ENCODE peak calls at places on chromosomes 3 and 15, in six cellular contexts. One of them, this sample, is unnamed.

GRCh38 chr3:171591059-171591458 is 130.9 kb upstream of the TNIK start:
- DNase-seq in gastrocnemius medialis: no peak
- DNase-seq in A673: no peak
- DNase-seq in BE2C: no peak
- DNase-seq in psoas muscle: no peak
- DNase-seq in lower lobe of right lung: no peak
- DNase-seq in this sample: no peak

GRCh38 chr3:166125179-166125578 is 288.0 kb upstream of the BCHE start:
- DNase-seq in gastrocnemius medialis: no peak
- DNase-seq in A673: no peak
- DNase-seq in BE2C: no peak
- DNase-seq in psoas muscle: no peak
- DNase-seq in lower lobe of right lung: no peak
- DNase-seq in this sample: no peak

GRCh38 chr3:48694610-48695051 is 8.9 kb upstream of the NCKIPSD start:
- DNase-seq in gastrocnemius medialis: peak; percentile 66
- DNase-seq in A673: peak; percentile 71
- DNase-seq in BE2C: no peak
- DNase-seq in psoas muscle: peak; percentile 89
- DNase-seq in lower lobe of right lung: peak; percentile 69
- DNase-seq in this sample: peak; percentile 82

GRCh38 chr3:140424726-140425125 is 253.1 kb upstream of the TRIM42 start:
- DNase-seq in gastrocnemius medialis: no peak
- DNase-seq in A673: no peak
- DNase-seq in BE2C: no peak
- DNase-seq in psoas muscle: no peak
- DNase-seq in lower lobe of right lung: no peak
- DNase-seq in this sample: no peak

GRCh38 chr3:122691195-122691594 is 10.6 kb downstream of the PARP14 start:
- DNase-seq in gastrocnemius medialis: no peak
- DNase-seq in A673: no peak
- DNase-seq in BE2C: no peak
- DNase-seq in psoas muscle: no peak
- DNase-seq in lower lobe of right lung: no peak
- DNase-seq in this sample: no peak

GRCh38 chr3:148513066-148513671 is 184.5 kb upstream of the AGTR1 start:
- DNase-seq in gastrocnemius medialis: no peak
- DNase-seq in A673: peak; percentile 3
- DNase-seq in BE2C: no peak
- DNase-seq in psoas muscle: no peak
- DNase-seq in lower lobe of right lung: no peak
- DNase-seq in this sample: no peak

GRCh38 chr15:81264072-81264857 is 59.7 kb downstream of the STARD5 start:
- DNase-seq in gastrocnemius medialis: no peak
- DNase-seq in A673: no peak
- DNase-seq in BE2C: no peak
- DNase-seq in psoas muscle: no peak
- DNase-seq in lower lobe of right lung: no peak
- DNase-seq in this sample: no peak

GRCh38 chr3:1717524-1717923 is 381.1 kb upstream of the CNTN4 start:
- DNase-seq in gastrocnemius medialis: no peak
- DNase-seq in A673: peak; percentile 50
- DNase-seq in BE2C: no peak
- DNase-seq in psoas muscle: no peak
- DNase-seq in lower lobe of right lung: no peak
- DNase-seq in this sample: no peak

GRCh38 chr15:92425578-92426225 is 32.0 kb downstream of the ST8SIA2 start:
- DNase-seq in gastrocnemius medialis: no peak
- DNase-seq in A673: no peak
- DNase-seq in BE2C: no peak
- DNase-seq in psoas muscle: no peak
- DNase-seq in lower lobe of right lung: no peak
- DNase-seq in this sample: no peak

GRCh38 chr15:68054658-68055223 is 626 bp downstream of the PIAS1 start:
- DNase-seq in gastrocnemius medialis: peak; percentile 47
- DNase-seq in A673: peak; percentile 83
- DNase-seq in BE2C: peak; percentile 84
- DNase-seq in psoas muscle: peak; percentile 79
- DNase-seq in lower lobe of right lung: peak; percentile 86
- DNase-seq in this sample: peak; percentile 83

GRCh38 chr15:75843618-75844610 is 667 bp downstream of the UBE2Q2 start:
- DNase-seq in gastrocnemius medialis: peak; percentile 28
- DNase-seq in A673: peak; percentile 73
- DNase-seq in BE2C: peak; percentile 54
- DNase-seq in psoas muscle: peak; percentile 74
- DNase-seq in lower lobe of right lung: peak; percentile 76
- DNase-seq in this sample: peak; percentile 78

GRCh38 chr3:126337980-126338651 is 19.1 kb downstream of the KLF15 start:
- DNase-seq in gastrocnemius medialis: peak; percentile 19
- DNase-seq in A673: no peak
- DNase-seq in BE2C: no peak
- DNase-seq in psoas muscle: peak; percentile 35
- DNase-seq in lower lobe of right lung: peak; percentile 18
- DNase-seq in this sample: peak; percentile 38

GRCh38 chr15:90001062-90001682 is at the start of gene ZNF710:
- DNase-seq in gastrocnemius medialis: peak; percentile 45
- DNase-seq in A673: peak; percentile 84
- DNase-seq in BE2C: peak; percentile 72
- DNase-seq in psoas muscle: peak; percentile 72
- DNase-seq in lower lobe of right lung: peak; percentile 50
- DNase-seq in this sample: peak; percentile 51

GRCh38 chr15:70474367-70474681 is 289.0 kb downstream of the UACA start:
- DNase-seq in gastrocnemius medialis: no peak
- DNase-seq in A673: no peak
- DNase-seq in BE2C: no peak
- DNase-seq in psoas muscle: no peak
- DNase-seq in lower lobe of right lung: no peak
- DNase-seq in this sample: no peak

GRCh38 chr3:175413926-175414325 is 554.8 kb downstream of the NAALADL2 start:
- DNase-seq in gastrocnemius medialis: no peak
- DNase-seq in A673: no peak
- DNase-seq in BE2C: no peak
- DNase-seq in psoas muscle: no peak
- DNase-seq in lower lobe of right lung: no peak
- DNase-seq in this sample: no peak

GRCh38 chr15:75648156-75649000 is 666 bp downstream of the SNX33 start:
- DNase-seq in gastrocnemius medialis: no peak
- DNase-seq in A673: no peak
- DNase-seq in BE2C: no peak
- DNase-seq in psoas muscle: peak; percentile 78
- DNase-seq in lower lobe of right lung: peak; percentile 68
- DNase-seq in this sample: no peak

GRCh38 chr3:130783629-130784028 is 37.0 kb upstream of the PIK3R4 start:
- DNase-seq in gastrocnemius medialis: no peak
- DNase-seq in A673: peak; percentile 53
- DNase-seq in BE2C: no peak
- DNase-seq in psoas muscle: no peak
- DNase-seq in lower lobe of right lung: no peak
- DNase-seq in this sample: no peak

GRCh38 chr3:31621314-31621713 is 88.6 kb downstream of the STT3B start:
- DNase-seq in gastrocnemius medialis: no peak
- DNase-seq in A673: no peak
- DNase-seq in BE2C: no peak
- DNase-seq in psoas muscle: no peak
- DNase-seq in lower lobe of right lung: no peak
- DNase-seq in this sample: no peak

GRCh38 chr3:81554348-81554747 is 207.1 kb downstream of the GBE1 start:
- DNase-seq in gastrocnemius medialis: no peak
- DNase-seq in A673: no peak
- DNase-seq in BE2C: no peak
- DNase-seq in psoas muscle: no peak
- DNase-seq in lower lobe of right lung: no peak
- DNase-seq in this sample: no peak

GRCh38 chr3:133659806-133660205 is 1.9 kb downstream of the TOPBP1 start:
- DNase-seq in gastrocnemius medialis: no peak
- DNase-seq in A673: no peak
- DNase-seq in BE2C: no peak
- DNase-seq in psoas muscle: no peak
- DNase-seq in lower lobe of right lung: no peak
- DNase-seq in this sample: no peak

GRCh38 chr3:61894988-61895935 is 333.9 kb downstream of the PTPRG start:
- DNase-seq in gastrocnemius medialis: peak; percentile 45
- DNase-seq in A673: peak; percentile 80
- DNase-seq in BE2C: peak; percentile 87
- DNase-seq in psoas muscle: no peak
- DNase-seq in lower lobe of right lung: no peak
- DNase-seq in this sample: peak; percentile 84

GRCh38 chr3:81716870-81717509 is 44.5 kb downstream of the GBE1 start:
- DNase-seq in gastrocnemius medialis: peak; percentile 58
- DNase-seq in A673: no peak
- DNase-seq in BE2C: no peak
- DNase-seq in psoas muscle: no peak
- DNase-seq in lower lobe of right lung: no peak
- DNase-seq in this sample: no peak

GRCh38 chr3:111392911-111393351 is 149.1 kb upstream of the CD96 start:
- DNase-seq in gastrocnemius medialis: no peak
- DNase-seq in A673: no peak
- DNase-seq in BE2C: no peak
- DNase-seq in psoas muscle: no peak
- DNase-seq in lower lobe of right lung: no peak
- DNase-seq in this sample: no peak

GRCh38 chr3:121757087-121757811 is 7.7 kb upstream of the GOLGB1 start:
- DNase-seq in gastrocnemius medialis: no peak
- DNase-seq in A673: peak; percentile 60
- DNase-seq in BE2C: peak; percentile 12
- DNase-seq in psoas muscle: no peak
- DNase-seq in lower lobe of right lung: no peak
- DNase-seq in this sample: no peak

GRCh38 chr3:126343675-126344074 is 13.5 kb downstream of the KLF15 start:
- DNase-seq in gastrocnemius medialis: peak; percentile 14
- DNase-seq in A673: no peak
- DNase-seq in BE2C: no peak
- DNase-seq in psoas muscle: peak; percentile 40
- DNase-seq in lower lobe of right lung: peak; percentile 37
- DNase-seq in this sample: peak; percentile 42

GRCh38 chr3:53318522-53318921 is 28.8 kb downstream of the DCP1A start:
- DNase-seq in gastrocnemius medialis: no peak
- DNase-seq in A673: no peak
- DNase-seq in BE2C: no peak
- DNase-seq in psoas muscle: no peak
- DNase-seq in lower lobe of right lung: no peak
- DNase-seq in this sample: no peak

GRCh38 chr3:53311882-53312281 is 35.5 kb downstream of the DCP1A start:
- DNase-seq in gastrocnemius medialis: peak; percentile 34
- DNase-seq in A673: no peak
- DNase-seq in BE2C: no peak
- DNase-seq in psoas muscle: no peak
- DNase-seq in lower lobe of right lung: no peak
- DNase-seq in this sample: no peak

DNA sequence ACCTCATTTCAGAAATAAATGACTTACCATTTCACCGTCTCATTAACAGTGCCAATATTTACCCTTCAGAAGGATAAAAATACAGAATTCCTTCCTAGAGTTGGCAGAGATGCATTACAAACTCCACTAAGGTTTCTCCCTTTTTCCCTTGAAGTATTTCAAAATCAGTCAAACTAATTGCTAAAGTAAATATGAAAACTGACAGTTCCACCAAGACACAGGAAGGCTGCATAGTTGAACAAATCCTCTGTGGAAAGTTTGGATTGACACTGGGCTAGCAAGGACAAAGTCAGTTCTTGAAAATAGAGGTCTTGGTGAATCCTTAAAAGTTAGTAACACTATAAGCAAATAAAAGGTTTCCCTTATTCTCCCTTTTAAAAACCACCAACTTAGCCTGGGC is 34.5 kb downstream of the DCP1A start:
- DNase-seq in gastrocnemius medialis: no peak
- DNase-seq in A673: no peak
- DNase-seq in BE2C: no peak
- DNase-seq in psoas muscle: no peak
- DNase-seq in lower lobe of right lung: no peak
- DNase-seq in this sample: no peak
- H3K36me3 ChIP-seq in gastrocnemius medialis: peaks cover 45% of the 10 kb centered on the region
- H3K36me3 ChIP-seq in A673: peaks cover 13% of the 10 kb centered on the region
- H3K36me3 ChIP-seq in BE2C: peaks cover 4% of the 10 kb centered on the region
- H3K36me3 ChIP-seq in psoas muscle: no peaks in the 10 kb centered on the region
- H3K36me3 ChIP-seq in lower lobe of right lung: peaks cover 68% of the 10 kb centered on the region
- H3K36me3 ChIP-seq in this sample: peaks cover 54% of the 10 kb centered on the region

GRCh38 chr3:53422954-53423708 is 71.3 kb upstream of the CACNA1D start:
- DNase-seq in gastrocnemius medialis: no peak
- DNase-seq in A673: no peak
- DNase-seq in BE2C: no peak
- DNase-seq in psoas muscle: no peak
- DNase-seq in lower lobe of right lung: no peak
- DNase-seq in this sample: no peak

GRCh38 chr3:53425936-53426335 is 68.5 kb upstream of the CACNA1D start:
- DNase-seq in gastrocnemius medialis: no peak
- DNase-seq in A673: no peak
- DNase-seq in BE2C: no peak
- DNase-seq in psoas muscle: no peak
- DNase-seq in lower lobe of right lung: no peak
- DNase-seq in this sample: no peak

DNA sequence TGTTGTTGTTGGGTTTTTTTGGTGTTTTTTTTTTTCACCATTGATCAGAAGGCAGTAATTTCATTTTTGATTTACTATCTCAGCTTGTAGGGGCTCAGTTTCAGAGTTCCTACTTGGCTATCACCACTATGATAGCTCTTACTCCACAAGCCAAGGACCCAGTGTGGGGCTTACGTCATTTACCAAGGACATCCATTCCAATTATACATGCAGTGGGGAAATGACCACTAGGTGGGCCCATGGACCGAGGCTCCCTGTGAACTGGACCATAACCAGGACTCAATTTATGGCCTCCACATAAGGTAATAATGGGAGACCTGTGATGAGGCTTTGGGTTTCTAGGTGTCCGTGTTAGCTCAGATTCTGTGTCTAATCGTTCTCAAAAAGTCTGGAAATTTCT is 67.5 kb upstream of the CACNA1D start:
- DNase-seq in gastrocnemius medialis: no peak
- DNase-seq in A673: no peak
- DNase-seq in BE2C: no peak
- DNase-seq in psoas muscle: no peak
- DNase-seq in lower lobe of right lung: no peak
- DNase-seq in this sample: no peak
- TF ChIP-seq CTCF in gastrocnemius medialis: no peak
- TF ChIP-seq CTCF in A673: no peak
- TF ChIP-seq CTCF in BE2C: no peak
- TF ChIP-seq CTCF in psoas muscle: no peak
- TF ChIP-seq CTCF in lower lobe of right lung: peak; percentile 8
- TF ChIP-seq CTCF in this sample: no peak

GRCh38 chr3:10317311-10317960 is 3.5 kb downstream of the SEC13 start:
- DNase-seq in gastrocnemius medialis: no peak
- DNase-seq in A673: no peak
- DNase-seq in BE2C: no peak
- DNase-seq in psoas muscle: no peak
- DNase-seq in lower lobe of right lung: no peak
- DNase-seq in this sample: no peak
- H3K36me3 ChIP-seq in gastrocnemius medialis: peaks cover 59% of the 10 kb centered on the region
- H3K36me3 ChIP-seq in A673: peaks cover 56% of the 10 kb centered on the region
- H3K36me3 ChIP-seq in BE2C: peaks cover 8% of the 10 kb centered on the region
- H3K36me3 ChIP-seq in psoas muscle: peaks cover 13% of the 10 kb centered on the region
- H3K36me3 ChIP-seq in lower lobe of right lung: peaks cover 68% of the 10 kb centered on the region
- H3K36me3 ChIP-seq in this sample: peaks cover 64% of the 10 kb centered on the region

GRCh38 chr3:42071720-42072582 is 19.2 kb upstream of the TRAK1 start:
- DNase-seq in gastrocnemius medialis: peak; percentile 84
- DNase-seq in A673: peak; percentile 70
- DNase-seq in BE2C: peak; percentile 35
- DNase-seq in psoas muscle: peak; percentile 87
- DNase-seq in lower lobe of right lung: peak; percentile 57
- DNase-seq in this sample: peak; percentile 89
- TF ChIP-seq CTCF in gastrocnemius medialis: no peak
- TF ChIP-seq CTCF in A673: no peak
- TF ChIP-seq CTCF in BE2C: no peak
- TF ChIP-seq CTCF in psoas muscle: no peak
- TF ChIP-seq CTCF in lower lobe of right lung: no peak
- TF ChIP-seq CTCF in this sample: peak; percentile 14